ENCODE peak calls at places on chromosomes 7 and 10, in five cellular contexts. W, S, F, D and E are unnamed samples.
A peak's percentile ranks its signal among the peaks of the same experiment; 100 is the strongest.

GRCh38 chr10:77417359-77417758 is 220.2 kb downstream of the KCNMA1 start:
- DNase-seq in W (no peak), D (no peak), F (no peak), S (no peak), E (no peak)

GRCh38 chr7:29193316-29194205 is 1.0 kb upstream of the CHN2 start:
- DNase-seq in S (no peak), F (no peak), W (no peak), D (no peak), E (peak; percentile 89)

GRCh38 chr10:80281292-80281691 is 8.2 kb downstream of the MAT1A start:
- DNase-seq in S (no peak), D (no peak), W (no peak), F (no peak), E (no peak)

GRCh38 chr7:33807779-33808482 is 97.4 kb upstream of the BMPER start:
- DNase-seq in F (no peak), D (peak; percentile 10), S (no peak), W (no peak), E (peak; percentile 10)

GRCh38 chr10:31595992-31596391 is 277.0 kb downstream of the ZEB1 start:
- DNase-seq in D (no peak), W (no peak), F (no peak), S (no peak), E (no peak)

GRCh38 chr7:81600608-81601007 is 169.2 kb downstream of the HGF start:
- DNase-seq in W (no peak), F (no peak), D (no peak), S (no peak), E (no peak)

GRCh38 chr10:98320476-98321202 is 52.6 kb upstream of the LOXL4 start:
- DNase-seq in D (no peak), W (no peak), F (no peak), S (no peak), E (peak; percentile 38)

GRCh38 chr7:7920481-7920880 is 48.1 kb upstream of the GLCCI1 start:
- DNase-seq in D (peak; percentile 94), S (no peak), W (no peak), F (peak; percentile 59), E (peak; percentile 20)

GRCh38 chr10:113517165-113517892 is 35.5 kb upstream of the HABP2 start:
- DNase-seq in W (no peak), D (no peak), S (no peak), F (no peak), E (no peak)

GRCh38 chr7:48300301-48300700 is 129.0 kb downstream of the ABCA13 start:
- DNase-seq in F (no peak), D (no peak), W (no peak), S (no peak), E (no peak)

GRCh38 chr10:24556746-24557742 is 166.6 kb downstream of the ARHGAP21 start:
- DNase-seq in D (peak; percentile 65), W (no peak), S (no peak), F (peak; percentile 57), E (peak; percentile 41)

GRCh38 chr7:116231543-116232401 is 21.4 kb downstream of the TES start:
- DNase-seq in W (no peak), S (no peak), F (no peak), D (no peak), E (no peak)